ENCODE peak calls at places on chromosomes 16 and 17, in ten cellular contexts. B is CD8-positive, alpha-beta memory T cell; E is lower lobe of right lung; P is LNCaP clone FGC; L is HT1080; S is activated T-helper 1 cell treated with anti-CD3 and anti-CD28 coated beads, Interleukin-2, amount 50 U/mL, for 16 hours; O is Calu3; N is fibroblast of lung; V is Caco-2; Q is pulmonary artery endothelial cell. U is an unnamed sample.

GRCh38 chr16:30737794-30738648 is 10.2 kb upstream of the PHKG2 start:
- DNase-seq in V (no peak), Q (no peak), N (no peak), L (no peak), E (no peak), B (no peak), P (no peak), O (no peak), S (no peak), U (no peak)

GRCh38 chr16:72673118-72673517 is 374.8 kb downstream of the ZFHX3 start:
- DNase-seq in P (no peak), O (no peak), S (no peak), E (no peak), Q (no peak), L (no peak), N (peak; percentile 36), V (no peak), B (no peak), U (no peak)

GRCh38 chr16:78896280-78896679 is 704.3 kb downstream of the MAF start:
- DNase-seq in O (no peak), B (peak; percentile 23), S (no peak), P (no peak), L (no peak), E (no peak), N (no peak), Q (no peak), V (no peak), U (no peak)

GRCh38 chr17:6551909-6552768 is 4.2 kb downstream of the PITPNM3 start:
- DNase-seq in V (no peak), S (no peak), Q (no peak), E (peak; percentile 87), L (no peak), B (no peak), N (no peak), P (peak; percentile 26), O (peak; percentile 84), U (no peak)

GRCh38 chr16:85363427-85363826 is 249.7 kb upstream of the GSE1 start:
- DNase-seq in B (no peak), N (no peak), S (no peak), Q (no peak), V (no peak), O (no peak), P (no peak), E (no peak), L (no peak), U (no peak)

GRCh38 chr16:79628501-79628975 is 28.0 kb upstream of the MAF start:
- DNase-seq in P (no peak), N (peak; percentile 78), E (no peak), Q (no peak), L (peak; percentile 95), V (no peak), O (peak; percentile 38), B (peak; percentile 3), S (no peak), U (no peak)

GRCh38 chr17:79811036-79811887 is 14.4 kb upstream of the CBX8 start:
- DNase-seq in E (no peak), B (no peak), N (no peak), Q (no peak), O (peak; percentile 66), V (peak; percentile 83), L (no peak), P (no peak), S (no peak), U (no peak)

GRCh38 chr17:46191332-46192210 is 1.7 kb downstream of the KANSL1 start:
- DNase-seq in N (peak; percentile 42), Q (no peak), B (no peak), O (peak; percentile 65), L (peak; percentile 38), E (no peak), S (no peak), P (no peak), V (peak; percentile 45), U (peak; percentile 30)

GRCh38 chr17:64661731-64661980 is 451 bp downstream of the SMURF2 start:
- DNase-seq in O (no peak), L (no peak), E (no peak), N (no peak), S (no peak), V (no peak), P (no peak), B (no peak), Q (no peak), U (peak; percentile 68)

GRCh38 chr16:86073763-86074493 is 175.0 kb downstream of the IRF8 start:
- DNase-seq in S (no peak), Q (no peak), B (no peak), V (no peak), E (no peak), N (no peak), P (no peak), L (no peak), O (no peak), U (no peak)

GRCh38 chr17:283911-284675 is 68.5 kb downstream of the RPH3AL start:
- DNase-seq in E (peak; percentile 38), P (no peak), O (no peak), S (no peak), Q (no peak), N (no peak), L (no peak), V (no peak), B (no peak), U (peak; percentile 9)

GRCh38 chr17:27398691-27399090 is 57.6 kb upstream of the KSR1 start:
- DNase-seq in V (no peak), E (no peak), S (no peak), L (no peak), N (no peak), O (no peak), B (no peak), P (no peak), Q (no peak), U (no peak)

GRCh38 chr17:32483451-32484019 is 3.3 kb upstream of the CDK5R1 start:
- DNase-seq in B (peak; percentile 42), O (no peak), P (peak; percentile 64), N (peak; percentile 77), Q (peak; percentile 35), S (no peak), L (peak; percentile 52), E (peak; percentile 53), V (peak; percentile 44), U (peak; percentile 93)

GRCh38 chr16:83004868-83005652 is 378.3 kb downstream of the CDH13 start:
- DNase-seq in B (no peak), L (no peak), V (no peak), N (no peak), P (no peak), S (no peak), Q (no peak), O (no peak), E (no peak), U (no peak)

GRCh38 chr17:20095366-20096080 is 86.4 kb downstream of the SPECC1 start:
- DNase-seq in O (peak; percentile 22), B (no peak), Q (no peak), V (peak; percentile 69), S (no peak), N (peak; percentile 34), E (no peak), L (peak; percentile 34), P (no peak), U (peak; percentile 80)

GRCh38 chr17:74962622-74963394 is 9.8 kb downstream of the HID1 start:
- DNase-seq in P (no peak), B (no peak), Q (no peak), N (no peak), S (no peak), E (no peak), V (no peak), O (no peak), L (no peak), U (peak; percentile 43)

GRCh38 chr16:84851192-84852127 is 31.7 kb downstream of the CRISPLD2 start:
- DNase-seq in E (no peak), N (peak; percentile 96), V (peak; percentile 64), L (peak; percentile 98), B (no peak), P (no peak), Q (no peak), S (no peak), O (peak; percentile 91), U (no peak)

GRCh38 chr17:39761861-39762496 is 24.2 kb downstream of the GRB7 start:
- DNase-seq in Q (no peak), L (peak; percentile 8), V (no peak), O (no peak), N (no peak), S (no peak), E (no peak), B (no peak), P (no peak), U (no peak)

GRCh38 chr16:9138731-9139501 is 47.5 kb downstream of the HAPSTR1 start:
- DNase-seq in P (no peak), S (peak; percentile 37), L (no peak), V (peak; percentile 55), B (peak; percentile 46), O (peak; percentile 87), E (peak; percentile 81), N (peak; percentile 70), Q (no peak), U (peak; percentile 72)

GRCh38 chr17:34511931-34512330 is 67.5 kb upstream of the TMEM132E start:
- DNase-seq in Q (no peak), O (no peak), B (no peak), E (no peak), N (no peak), L (no peak), P (no peak), V (no peak), S (no peak), U (no peak)

GRCh38 chr17:27226611-27227234 is 67.2 kb upstream of the WSB1 start:
- DNase-seq in N (peak; percentile 56), P (no peak), Q (no peak), S (no peak), B (no peak), O (peak; percentile 45), V (no peak), E (no peak), L (peak; percentile 56), U (no peak)